ENCODE peak calls at places on chromosomes 1 and 21, in four cellular contexts. One of them, this sample, is unnamed.

GRCh38 chr1:45282346-45282745 is 44.3 kb upstream of the HPDL start:
- DNase-seq in ovary: no peak
- DNase-seq in IMR-90: peak
- DNase-seq in body of pancreas: no peak
- DNase-seq in this sample: no peak

GRCh38 chr1:172906778-172907592 is 143.8 kb downstream of the TNFSF18 start:
- DNase-seq in IMR-90: peak
- DNase-seq in body of pancreas: no peak
- DNase-seq in ovary: no peak
- DNase-seq in this sample: peak

GRCh38 chr1:149963358-149963757 is 26.7 kb upstream of the MTMR11 start:
- DNase-seq in IMR-90: no peak
- DNase-seq in ovary: no peak
- DNase-seq in body of pancreas: no peak
- DNase-seq in this sample: no peak

GRCh38 chr1:95309031-95309459 is 75.0 kb downstream of the RWDD3 start:
- DNase-seq in body of pancreas: peak
- DNase-seq in IMR-90: peak
- DNase-seq in ovary: no peak
- DNase-seq in this sample: peak

GRCh38 chr21:44059710-44060109 is 47.5 kb upstream of the PWP2 start:
- DNase-seq in IMR-90: no peak
- DNase-seq in ovary: no peak
- DNase-seq in body of pancreas: no peak
- DNase-seq in this sample: no peak

GRCh38 chr1:89721351-89721750 is 88.4 kb downstream of the LRRC8C start:
- DNase-seq in ovary: no peak
- DNase-seq in body of pancreas: no peak
- DNase-seq in IMR-90: peak
- DNase-seq in this sample: no peak

GRCh38 chr1:99818063-99818699 is 32.0 kb upstream of the AGL start:
- DNase-seq in ovary: no peak
- DNase-seq in IMR-90: no peak
- DNase-seq in body of pancreas: no peak
- DNase-seq in this sample: no peak

GRCh38 chr1:100952104-100952745 is 56.3 kb downstream of the SLC30A7 start:
- DNase-seq in body of pancreas: no peak
- DNase-seq in IMR-90: no peak
- DNase-seq in ovary: no peak
- DNase-seq in this sample: no peak

GRCh38 chr1:64969305-64970066 is 3.1 kb upstream of the JAK1 start:
- DNase-seq in body of pancreas: no peak
- DNase-seq in IMR-90: peak
- DNase-seq in ovary: no peak
- DNase-seq in this sample: no peak

GRCh38 chr1:64967381-64967780 is 1.0 kb upstream of the JAK1 start:
- DNase-seq in ovary: no peak
- DNase-seq in IMR-90: no peak
- DNase-seq in body of pancreas: peak
- DNase-seq in this sample: peak

GRCh38 chr1:64963466-64963865 is 2.9 kb downstream of the JAK1 start:
- DNase-seq in ovary: no peak
- DNase-seq in body of pancreas: no peak
- DNase-seq in IMR-90: no peak
- DNase-seq in this sample: no peak

GRCh38 chr1:64965239-64966157 is 851 bp downstream of the JAK1 start:
- DNase-seq in body of pancreas: peak
- DNase-seq in ovary: peak
- DNase-seq in IMR-90: peak
- DNase-seq in this sample: peak

DNA sequence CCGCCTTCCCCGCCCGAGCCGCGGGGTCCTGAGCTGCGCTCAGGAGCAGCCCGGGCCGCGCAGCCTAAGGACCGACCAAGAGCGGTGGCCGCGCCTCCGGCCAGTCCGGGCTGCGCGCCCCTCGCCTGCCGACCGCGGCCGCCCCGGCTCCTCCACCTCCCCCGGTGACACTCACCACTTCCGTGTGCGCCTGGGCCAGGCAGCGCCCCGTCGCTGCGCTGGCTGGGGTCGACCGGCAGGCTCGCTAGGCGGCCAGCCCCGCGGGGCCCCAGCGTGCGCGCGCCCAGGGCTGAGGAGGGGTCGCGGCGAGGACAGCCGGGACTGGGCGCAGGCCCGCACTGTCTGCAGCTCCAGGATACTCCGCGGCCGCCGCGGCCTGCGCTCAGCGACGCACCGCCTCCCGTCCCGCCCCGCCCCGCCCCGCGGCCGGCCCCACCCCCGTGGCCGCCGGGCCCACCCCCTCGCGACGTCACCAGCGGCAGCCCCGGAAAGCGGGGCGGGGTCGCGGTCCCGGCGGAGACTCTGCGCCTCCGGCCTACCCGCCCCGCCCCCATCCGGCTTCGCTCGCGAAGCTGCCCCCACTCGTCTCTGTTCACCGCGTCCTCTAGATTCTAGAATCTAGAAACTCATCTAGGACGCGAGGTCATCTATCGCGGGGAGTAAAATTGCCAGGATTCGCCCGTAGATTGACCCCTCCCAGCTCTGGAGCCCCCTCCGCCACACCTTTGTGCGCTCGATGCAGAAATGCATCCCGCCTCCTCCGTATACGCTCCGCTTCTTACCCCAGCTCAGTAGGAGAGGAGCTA is at the start of gene JAK1:
- DNase-seq in IMR-90: peak
- DNase-seq in ovary: peak
- DNase-seq in body of pancreas: peak
- DNase-seq in this sample: peak
- TF ChIP-seq POLR2A in IMR-90: peak
- TF ChIP-seq POLR2A in ovary: peak
- TF ChIP-seq POLR2A in body of pancreas: peak
- TF ChIP-seq POLR2A in this sample: peak

DNA sequence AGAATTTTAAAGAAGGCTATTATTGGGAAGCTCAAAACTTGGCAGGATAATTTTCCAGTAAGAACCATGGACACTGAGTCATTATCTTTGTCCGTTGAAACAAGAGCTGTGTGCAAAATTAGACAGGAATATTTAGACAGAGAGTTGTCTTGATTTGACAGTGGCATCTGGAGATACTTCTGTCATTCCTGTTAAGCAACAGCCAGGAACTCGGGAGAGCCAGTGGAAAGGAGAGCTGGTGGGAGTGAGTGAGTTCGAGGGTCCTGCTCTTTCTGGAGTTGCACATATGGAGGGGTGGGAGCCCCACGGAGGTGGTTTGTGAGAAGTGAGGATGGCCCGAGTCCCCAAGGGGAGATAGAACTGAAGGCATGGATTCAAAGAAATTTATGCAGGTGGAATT is 3.1 kb downstream of the COQ8A start:
- DNase-seq in body of pancreas: no peak
- DNase-seq in ovary: no peak
- DNase-seq in IMR-90: peak
- DNase-seq in this sample: no peak
- TF ChIP-seq POLR2A in body of pancreas: no peak
- TF ChIP-seq POLR2A in ovary: no peak
- TF ChIP-seq POLR2A in IMR-90: no peak
- TF ChIP-seq POLR2A in this sample: no peak

DNA sequence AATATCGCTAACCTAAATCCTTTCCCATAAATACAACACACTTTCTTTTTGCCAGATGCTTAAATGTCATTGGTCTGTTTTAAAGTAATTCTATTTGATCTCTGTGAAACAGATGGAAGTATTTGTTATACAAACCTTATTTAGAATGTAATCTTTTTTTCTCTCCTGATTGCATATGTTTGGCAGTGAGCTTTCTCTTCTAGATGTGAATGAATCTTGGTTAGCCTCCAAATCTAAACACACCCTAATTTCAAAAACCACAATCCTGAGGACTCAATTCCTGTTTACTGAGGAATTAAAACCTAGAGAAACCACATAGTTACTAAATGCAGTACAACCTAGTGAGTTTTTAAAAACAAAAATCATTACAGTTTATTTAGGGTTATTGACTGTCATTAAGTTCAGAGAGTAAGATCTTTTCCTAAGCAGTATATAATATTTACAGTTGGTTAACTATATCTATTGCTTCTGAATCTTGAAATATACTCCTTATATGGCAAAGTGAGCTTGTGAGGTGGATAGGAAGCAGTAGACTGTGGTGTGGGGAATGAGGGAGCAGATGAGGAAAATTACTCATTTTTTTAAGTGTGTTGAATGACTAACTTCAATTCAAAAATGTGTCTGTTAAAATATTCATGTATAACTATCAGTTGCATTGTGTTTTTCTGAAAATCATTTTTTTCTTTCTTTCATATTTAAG is 218.7 kb downstream of the FMN2 start:
- DNase-seq in IMR-90: peak
- DNase-seq in body of pancreas: no peak
- DNase-seq in ovary: no peak
- DNase-seq in this sample: no peak
- TF ChIP-seq POLR2A in IMR-90: no peak
- TF ChIP-seq POLR2A in body of pancreas: no peak
- TF ChIP-seq POLR2A in ovary: no peak
- TF ChIP-seq POLR2A in this sample: no peak

GRCh38 chr1:147895123-147895522 is 7.5 kb upstream of the GJA8 start:
- DNase-seq in ovary: no peak
- DNase-seq in IMR-90: no peak
- DNase-seq in body of pancreas: no peak
- DNase-seq in this sample: no peak
- TF ChIP-seq POLR2A in ovary: no peak
- TF ChIP-seq POLR2A in IMR-90: no peak
- TF ChIP-seq POLR2A in body of pancreas: no peak
- TF ChIP-seq POLR2A in this sample: no peak

DNA sequence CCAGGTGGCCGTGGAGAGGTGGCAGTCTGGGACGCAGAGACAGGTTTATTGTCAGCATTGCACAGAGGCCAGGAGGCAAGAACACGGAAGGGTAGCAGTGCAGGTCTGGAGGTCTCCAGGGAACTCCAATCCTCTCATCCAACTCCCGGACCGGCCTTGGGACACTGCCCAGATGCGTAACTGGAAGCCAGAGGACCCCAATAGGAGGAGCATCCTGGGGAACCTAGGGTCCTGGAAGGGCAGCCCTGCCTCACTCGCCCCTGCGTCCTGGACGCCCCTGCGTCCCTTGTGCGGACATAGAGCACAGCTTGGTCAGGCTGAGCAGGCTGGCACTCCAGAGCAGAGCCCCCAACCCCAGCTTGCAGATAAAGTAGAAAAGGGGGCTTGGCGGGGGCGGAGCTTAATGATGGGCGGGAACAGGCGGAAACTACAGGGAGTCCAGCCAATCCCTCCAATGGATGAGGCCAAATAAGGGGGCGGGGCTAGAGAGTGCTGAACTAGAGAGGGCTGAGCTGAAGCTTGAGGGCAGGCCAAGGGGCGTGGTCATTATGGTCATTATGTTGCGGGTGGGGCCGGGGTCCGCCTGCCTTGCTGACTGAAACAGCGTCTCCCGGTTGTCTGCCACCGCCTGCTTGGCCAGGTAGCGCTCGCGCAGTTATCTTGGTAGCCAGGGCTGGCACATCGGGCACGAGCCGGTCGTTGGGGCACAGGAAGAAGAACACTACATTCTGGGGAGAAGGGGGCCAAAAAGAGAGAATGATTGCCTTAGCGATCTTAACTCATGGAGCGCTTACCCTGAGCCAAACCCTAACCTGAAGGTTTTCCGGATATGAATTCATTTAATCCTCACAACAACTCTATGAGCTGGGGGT is 3.7 kb upstream of the ARHGEF19 start:
- DNase-seq in body of pancreas: peak
- DNase-seq in IMR-90: peak
- DNase-seq in ovary: peak
- DNase-seq in this sample: peak
- TF ChIP-seq POLR2A in body of pancreas: peak
- TF ChIP-seq POLR2A in IMR-90: no peak
- TF ChIP-seq POLR2A in ovary: peak
- TF ChIP-seq POLR2A in this sample: peak

GRCh38 chr1:153633747-153634665 is at the start of gene CHTOP:
- DNase-seq in ovary: peak
- DNase-seq in IMR-90: peak
- DNase-seq in body of pancreas: peak
- DNase-seq in this sample: peak
- TF ChIP-seq POLR2A in ovary: peak
- TF ChIP-seq POLR2A in IMR-90: peak
- TF ChIP-seq POLR2A in body of pancreas: peak
- TF ChIP-seq POLR2A in this sample: peak

GRCh38 chr1:16442273-16442672 is 1.7 kb downstream of the NECAP2 start:
- DNase-seq in IMR-90: no peak
- DNase-seq in ovary: no peak
- DNase-seq in body of pancreas: no peak
- DNase-seq in this sample: no peak

GRCh38 chr1:16442941-16443340 is 2.4 kb downstream of the NECAP2 start:
- DNase-seq in ovary: no peak
- DNase-seq in body of pancreas: no peak
- DNase-seq in IMR-90: no peak
- DNase-seq in this sample: no peak

GRCh38 chr1:16445052-16445451 is 4.5 kb downstream of the NECAP2 start:
- DNase-seq in IMR-90: no peak
- DNase-seq in body of pancreas: no peak
- DNase-seq in ovary: no peak
- DNase-seq in this sample: no peak

GRCh38 chr1:16446116-16446515 is 5.6 kb downstream of the NECAP2 start:
- DNase-seq in ovary: no peak
- DNase-seq in IMR-90: no peak
- DNase-seq in body of pancreas: no peak
- DNase-seq in this sample: no peak

GRCh38 chr1:16443975-16444745 is 3.6 kb downstream of the NECAP2 start:
- DNase-seq in ovary: no peak
- DNase-seq in IMR-90: no peak
- DNase-seq in body of pancreas: no peak
- DNase-seq in this sample: peak
- TF ChIP-seq POLR2A in ovary: no peak
- TF ChIP-seq POLR2A in IMR-90: no peak
- TF ChIP-seq POLR2A in body of pancreas: no peak
- TF ChIP-seq POLR2A in this sample: peak

DNA sequence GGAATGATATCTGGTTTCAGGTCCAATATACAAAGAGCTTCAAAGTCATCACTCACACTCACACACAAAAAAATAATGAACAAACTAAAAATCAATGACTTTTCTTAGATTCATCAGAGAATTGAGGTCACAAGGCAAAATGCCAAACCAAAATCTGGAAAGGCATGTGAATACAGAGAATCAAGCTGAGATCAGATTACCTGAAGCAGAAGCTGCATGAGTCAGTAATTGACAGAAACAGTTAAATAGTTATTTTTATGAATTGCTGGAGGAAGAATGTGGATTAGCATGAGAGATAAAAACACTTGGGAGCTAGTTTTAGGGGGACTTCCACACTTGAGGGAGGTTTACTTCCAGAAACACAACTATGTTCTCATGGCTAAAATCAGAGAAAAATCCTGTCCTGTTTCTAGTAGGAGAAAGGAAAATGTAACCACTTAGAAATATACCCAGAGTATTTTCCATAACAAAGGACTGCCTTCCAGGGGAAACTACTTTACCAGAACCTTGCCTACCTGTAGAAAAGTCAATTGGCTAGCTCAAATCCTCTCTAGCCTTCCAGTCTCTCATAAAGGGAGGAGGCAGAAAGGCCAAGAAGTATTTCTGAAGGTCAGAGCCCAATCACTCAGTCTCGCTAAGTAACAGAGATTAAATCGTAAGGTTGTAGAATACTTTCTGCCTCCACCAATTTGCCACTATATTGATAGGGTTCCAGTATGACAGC is 536.5 kb upstream of the NR5A2 start:
- DNase-seq in ovary: no peak
- DNase-seq in body of pancreas: no peak
- DNase-seq in IMR-90: peak
- DNase-seq in this sample: no peak
- TF ChIP-seq POLR2A in ovary: no peak
- TF ChIP-seq POLR2A in body of pancreas: no peak
- TF ChIP-seq POLR2A in IMR-90: no peak
- TF ChIP-seq POLR2A in this sample: no peak

This sample was measured in erythroblast.